ENCODE peak calls at places on chromosomes 5 and 9, in six cellular contexts. C, M, G, N, X and F are unnamed samples.
A peak's percentile ranks its signal among the peaks of the same experiment; 100 is the strongest.

GRCh38 chr5:14983666-14984441 is 112.3 kb upstream of the ANKH start:
- DNase-seq in X (no peak), G (no peak), C (no peak), M (no peak), N (no peak), F (no peak)

GRCh38 chr5:96565843-96566242 is 96.3 kb upstream of the CAST start:
- DNase-seq in G (no peak), X (no peak), M (peak; percentile 90), N (no peak), C (peak; percentile 97), F (no peak)

GRCh38 chr5:149561848-149562247 is 10.6 kb upstream of the CSNK1A1 start:
- DNase-seq in N (no peak), M (peak; percentile 98), X (no peak), C (peak; percentile 96), G (no peak), F (no peak)

GRCh38 chr5:94746731-94747124 is 128.3 kb downstream of the SLF1 start:
- DNase-seq in C (no peak), N (no peak), G (no peak), M (no peak), X (no peak), F (no peak)

GRCh38 chr9:120310035-120310434 is 269.9 kb downstream of the CDK5RAP2 start:
- DNase-seq in N (no peak), C (no peak), M (no peak), G (no peak), X (no peak), F (no peak)

GRCh38 chr5:59390074-59390659 is 503.4 kb downstream of the PDE4D start:
- DNase-seq in X (peak; percentile 3), G (no peak), N (no peak), C (peak; percentile 61), M (peak; percentile 20), F (no peak)

GRCh38 chr5:93580387-93581100 is 475 bp downstream of the NR2F1-AS1 start:
- DNase-seq in G (no peak), X (no peak), N (peak; percentile 51), C (peak; percentile 66), M (peak; percentile 63), F (no peak)

GRCh38 chr5:137192293-137192743 is 306.8 kb downstream of the SPOCK1 start:
- DNase-seq in G (no peak), X (no peak), N (no peak), M (peak; percentile 73), C (peak; percentile 78), F (no peak)

GRCh38 chr5:61767231-61768080 is 435.4 kb downstream of the ZSWIM6 start:
- DNase-seq in N (no peak), M (no peak), G (no peak), C (no peak), X (no peak), F (no peak)

GRCh38 chr9:99040911-99041582 is 63.9 kb upstream of the TGFBR1 start:
- DNase-seq in C (peak; percentile 91), N (no peak), X (peak; percentile 18), G (no peak), M (peak; percentile 87), F (no peak)

GRCh38 chr5:124895236-124895635 is 148.8 kb upstream of the ZNF608 start:
- DNase-seq in M (no peak), N (no peak), C (no peak), X (no peak), G (no peak), F (no peak)

GRCh38 chr5:141778211-141778610 is 96.2 kb upstream of the ARAP3 start:
- DNase-seq in C (peak; percentile 91), N (no peak), M (peak; percentile 86), G (no peak), X (no peak), F (no peak)

GRCh38 chr5:24110019-24110615 is 534.7 kb downstream of the CDH10 start:
- DNase-seq in X (no peak), C (peak; percentile 61), M (no peak), N (no peak), G (no peak), F (no peak)

GRCh38 chr9:79360387-79361347 is 211.1 kb upstream of the TLE4 start:
- DNase-seq in M (peak; percentile 48), N (no peak), X (peak; percentile 49), C (peak; percentile 8), G (no peak), F (no peak)

GRCh38 chr5:169430676-169431075 is 129.7 kb upstream of the SLIT3 start:
- DNase-seq in M (no peak), N (no peak), G (no peak), X (no peak), C (peak; percentile 43), F (no peak)
- H3K4me1 ChIP-seq in M (no peaks in the 10 kb centered on the region), N (no peaks in the 10 kb centered on the region), G (peaks cover 11% of the 10 kb centered on the region), X (no peaks in the 10 kb centered on the region), C (peaks cover 56% of the 10 kb centered on the region), F (no peaks in the 10 kb centered on the region)

DNA sequence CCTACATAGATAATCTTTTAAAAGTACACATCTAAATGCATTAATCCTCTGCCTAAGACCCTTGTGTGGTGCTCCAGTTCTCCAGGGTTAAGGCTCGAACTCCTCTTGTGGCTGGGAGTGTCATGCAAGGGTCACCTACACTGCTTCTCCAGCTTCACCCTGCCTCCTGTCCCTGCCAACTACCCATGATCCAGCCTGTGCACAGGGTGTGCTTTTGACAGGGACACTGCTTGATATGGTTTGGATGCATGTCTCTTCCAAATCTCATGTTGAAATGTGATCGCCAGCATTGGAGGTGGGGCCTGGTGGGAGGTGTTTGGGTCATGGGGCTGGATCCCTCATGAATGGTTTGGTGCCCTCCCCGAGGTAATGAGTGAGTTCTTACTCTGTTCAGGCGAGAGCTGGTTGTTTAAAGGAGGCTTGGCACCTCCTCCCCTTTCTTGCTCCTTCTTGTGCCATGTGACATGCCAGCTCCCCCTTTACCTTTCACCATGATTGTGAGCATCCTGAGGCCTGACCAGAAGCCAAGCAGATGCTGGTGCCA is 48.5 kb downstream of the SLC22A5 start:
- DNase-seq in X (no peak), G (no peak), M (no peak), C (no peak), N (no peak), F (no peak)
- H3K4me1 ChIP-seq in X (no peaks in the 10 kb centered on the region), G (peaks cover 100% of the 10 kb centered on the region), M (peaks cover 17% of the 10 kb centered on the region), C (peaks cover 27% of the 10 kb centered on the region), N (peaks cover 96% of the 10 kb centered on the region), F (peaks cover 69% of the 10 kb centered on the region)

DNA sequence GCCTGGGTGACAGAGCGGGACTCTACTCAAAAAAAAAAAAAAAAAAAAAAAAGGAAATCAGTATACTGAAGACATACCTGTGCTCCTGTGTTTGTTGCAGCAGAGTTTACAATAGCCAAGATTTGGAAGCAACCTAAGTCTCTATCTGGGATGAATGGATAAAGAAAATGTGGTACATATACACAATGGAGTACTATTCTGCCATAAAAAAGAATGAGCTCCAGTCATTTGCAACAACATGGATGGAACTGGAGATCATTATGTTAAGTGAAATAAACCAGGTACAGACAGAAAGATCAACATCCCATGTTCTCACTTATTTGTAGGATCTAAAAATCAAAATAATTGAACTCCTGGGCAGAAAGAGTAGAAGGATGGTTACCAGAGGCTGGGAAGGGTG is 22.9 kb downstream of the ADAM19 start:
- DNase-seq in X (no peak), C (no peak), G (no peak), N (no peak), M (no peak), F (no peak)
- H3K4me1 ChIP-seq in X (no peaks in the 10 kb centered on the region), C (peaks cover 27% of the 10 kb centered on the region), G (peaks cover 58% of the 10 kb centered on the region), N (peaks cover 32% of the 10 kb centered on the region), M (peaks cover 31% of the 10 kb centered on the region), F (peaks cover 67% of the 10 kb centered on the region)

DNA sequence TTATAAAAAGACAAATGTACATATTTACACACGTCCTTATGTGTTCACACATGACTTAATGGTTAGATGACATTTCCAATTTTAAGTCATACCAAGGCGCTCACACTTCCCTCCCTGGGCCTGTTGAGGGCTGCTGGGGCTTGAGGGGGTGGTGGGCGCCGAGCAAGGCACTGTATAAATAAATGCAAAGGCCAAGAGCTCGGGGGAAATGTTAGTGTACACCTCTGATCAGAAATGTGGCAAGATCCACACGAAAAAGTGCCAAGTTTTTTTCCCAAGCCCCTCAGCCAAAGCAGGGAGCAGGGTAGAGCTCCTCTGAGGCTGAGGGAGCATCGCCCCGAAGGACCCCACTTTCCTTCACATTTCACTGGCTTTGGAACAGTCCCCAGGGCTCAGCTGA is 7.5 kb downstream of the IRF1 start:
- DNase-seq in G (no peak), M (no peak), X (no peak), C (no peak), N (no peak), F (peak; percentile 16)
- H3K4me1 ChIP-seq in G (peaks cover 70% of the 10 kb centered on the region), M (peaks cover 4% of the 10 kb centered on the region), X (no peaks in the 10 kb centered on the region), C (no peaks in the 10 kb centered on the region), N (peaks cover 80% of the 10 kb centered on the region), F (peaks cover 75% of the 10 kb centered on the region)

GRCh38 chr9:89431930-89432725 is 65.8 kb downstream of the SEMA4D start:
- DNase-seq in C (no peak), N (no peak), G (no peak), X (no peak), M (no peak), F (no peak)
- H3K4me1 ChIP-seq in C (peaks cover 6% of the 10 kb centered on the region), N (peaks cover 26% of the 10 kb centered on the region), G (peaks cover 22% of the 10 kb centered on the region), X (peaks cover 39% of the 10 kb centered on the region), M (peaks cover 3% of the 10 kb centered on the region), F (peaks cover 50% of the 10 kb centered on the region)

DNA sequence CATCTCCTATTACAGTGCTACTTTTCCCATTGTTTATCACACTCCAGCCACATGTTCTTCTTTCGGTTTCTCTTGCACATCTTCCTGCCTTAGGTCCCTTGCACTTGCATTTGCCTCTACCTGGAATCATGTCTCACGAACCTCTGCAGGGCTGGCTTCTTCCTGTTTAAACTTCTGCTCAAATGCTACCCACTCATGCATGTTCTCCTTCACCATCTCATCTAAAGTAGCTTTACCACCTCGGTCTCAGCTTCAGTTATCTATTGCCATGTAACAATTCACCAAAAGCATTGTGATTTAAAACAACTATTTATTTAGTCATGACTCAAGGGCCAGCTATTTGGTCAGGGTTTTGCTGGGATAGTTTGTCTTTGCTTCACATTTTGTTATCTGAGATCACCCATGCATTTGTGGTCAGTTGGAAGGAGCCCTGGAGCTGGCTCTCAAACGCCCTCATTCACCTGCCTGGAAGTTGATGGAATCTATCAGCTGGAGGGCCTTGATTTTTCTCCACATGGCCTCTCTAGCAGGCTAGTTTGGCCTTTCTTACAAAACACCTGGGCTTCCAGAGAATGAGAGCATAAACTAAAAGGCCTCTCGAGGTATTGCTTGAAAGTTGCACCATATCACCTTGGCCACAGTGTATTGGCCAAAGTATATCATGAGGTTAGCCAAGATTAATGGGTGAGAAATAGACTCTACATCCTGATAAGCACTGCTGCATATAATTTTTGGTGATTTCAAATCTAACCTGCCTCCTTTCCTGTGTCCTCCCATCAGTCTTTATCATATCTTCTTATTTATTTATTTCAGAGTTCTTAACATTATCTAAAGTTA is 21.4 kb downstream of the SPINK1 start:
- DNase-seq in C (no peak), G (no peak), X (no peak), M (no peak), N (no peak), F (no peak)
- H3K4me1 ChIP-seq in C (no peaks in the 10 kb centered on the region), G (no peaks in the 10 kb centered on the region), X (no peaks in the 10 kb centered on the region), M (no peaks in the 10 kb centered on the region), N (peaks cover 5% of the 10 kb centered on the region), F (no peaks in the 10 kb centered on the region)

DNA sequence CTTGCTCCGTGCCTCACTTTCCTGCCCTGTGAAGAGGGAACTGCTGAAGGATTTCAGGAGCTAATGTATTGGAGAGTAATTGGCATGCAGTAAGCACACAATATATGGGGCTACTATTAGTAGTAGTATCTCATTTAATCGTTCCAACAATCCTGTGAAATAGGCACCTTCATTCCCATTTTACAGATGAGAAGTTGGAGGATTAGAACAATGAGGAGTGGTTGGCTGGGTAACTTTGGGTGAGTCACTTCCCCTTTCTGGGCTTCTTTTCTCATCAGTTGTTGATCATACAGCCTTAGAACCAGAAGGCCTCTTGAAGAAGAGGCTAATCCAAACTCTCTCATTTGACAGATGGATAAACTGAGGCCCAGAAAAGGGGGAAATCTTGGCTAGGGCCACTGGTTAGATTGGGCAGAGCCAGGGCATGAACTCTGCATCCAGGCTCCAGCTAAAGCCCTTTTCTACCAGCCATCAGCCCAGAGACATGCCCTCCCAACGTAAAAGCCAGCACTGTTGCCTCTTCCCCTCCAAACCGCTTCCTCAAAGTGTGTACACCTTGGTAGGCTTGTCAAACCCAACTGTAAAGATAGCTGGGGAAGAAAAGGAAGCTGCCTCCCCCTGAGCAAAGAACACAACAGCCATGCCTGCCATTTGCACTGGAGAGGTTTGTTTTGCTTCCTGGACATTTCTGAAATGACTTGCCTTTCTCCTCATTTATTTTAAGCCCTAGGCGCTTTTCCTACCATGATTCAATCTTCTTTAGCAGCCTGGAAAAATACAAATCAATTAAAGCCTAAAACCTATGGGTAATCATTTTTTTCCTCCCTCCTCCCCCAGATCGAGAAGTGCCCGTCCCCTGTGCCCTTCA is 979 bp downstream of the SPACA9 start:
- DNase-seq in M (no peak), N (no peak), X (no peak), C (peak; percentile 12), G (no peak), F (no peak)
- H3K4me1 ChIP-seq in M (no peaks in the 10 kb centered on the region), N (peaks cover 13% of the 10 kb centered on the region), X (peaks cover 9% of the 10 kb centered on the region), C (no peaks in the 10 kb centered on the region), G (peaks cover 24% of the 10 kb centered on the region), F (peaks cover 6% of the 10 kb centered on the region)